ENCODE peak calls at places on chromosomes 7 and 10, in eight cellular contexts. J is body of pancreas, X is IMR-90, F is fibroblast of lung, Q is cardiac muscle cell, S is A549, K is H9, D is OCI-LY7. E is an unnamed sample. For H3K9me3 and H3K4me1, the result is how much of the 10 kb centered on the place peaks cover.

GRCh38 chr7:135475521-135475920 is 34.4 kb downstream of the CNOT4 start:
- DNase-seq in J (no peak), X (no peak), F (no peak), Q (no peak), S (no peak), K (no peak), D (no peak), E (no peak)

GRCh38 chr10:30467939-30468338 is 34.0 kb downstream of the MAP3K8 start:
- DNase-seq in J (no peak), X (no peak), F (no peak), Q (no peak), S (no peak), K (no peak), D (peak), E (no peak)

GRCh38 chr10:96743988-96744585 is 23.8 kb upstream of the PIK3AP1 start:
- DNase-seq in J (no peak), X (peak), F (peak), Q (peak), S (no peak), K (no peak), D (peak), E (peak)

GRCh38 chr7:5172196-5172800 is 17.7 kb upstream of the WIPI2 start:
- DNase-seq in J (no peak), X (no peak), F (peak), Q (no peak), S (no peak), K (no peak), D (no peak), E (no peak)

GRCh38 chr10:73060738-73061635 is 35.7 kb downstream of the P4HA1 start:
- DNase-seq in J (no peak), X (peak), F (no peak), Q (peak), S (peak), K (no peak), D (peak), E (no peak)

GRCh38 chr10:29636178-29636577 is 1.4 kb upstream of the SVIL start:
- DNase-seq in J (no peak), X (peak), F (peak), Q (no peak), S (no peak), K (no peak), D (no peak), E (no peak)

GRCh38 chr7:133344275-133344674 is 91.4 kb downstream of the EXOC4 start:
- DNase-seq in J (no peak), X (peak), F (no peak), Q (no peak), S (peak), K (no peak), D (no peak), E (no peak)

GRCh38 chr10:87596351-87596750 is 63.3 kb upstream of the PAPSS2 start:
- DNase-seq in J (no peak), X (no peak), F (no peak), Q (no peak), S (no peak), K (no peak), D (no peak), E (no peak)

GRCh38 chr7:122143376-122143750 is 686 bp downstream of the AASS start:
- DNase-seq in J (peak), X (peak), F (peak), Q (peak), S (no peak), K (no peak), D (no peak), E (no peak)

GRCh38 chr10:61100882-61101281 is 156.9 kb upstream of the RHOBTB1 start:
- DNase-seq in J (no peak), X (no peak), F (no peak), Q (no peak), S (no peak), K (no peak), D (no peak), E (no peak)

GRCh38 chr7:15839415-15840100 is 153.1 kb upstream of the MEOX2 start:
- DNase-seq in J (peak), X (no peak), F (no peak), Q (peak), S (no peak), K (peak), D (no peak), E (peak)

GRCh38 chr7:123492485-123492884 is 41.9 kb downstream of the IQUB start:
- DNase-seq in J (no peak), X (no peak), F (no peak), Q (no peak), S (no peak), K (no peak), D (no peak), E (no peak)

GRCh38 chr10:78629773-78630172 is 439.0 kb upstream of the ZMIZ1 start:
- DNase-seq in J (no peak), X (no peak), F (no peak), Q (no peak), S (no peak), K (no peak), D (no peak), E (no peak)

GRCh38 chr10:108787932-108788331 is 1135.4 kb downstream of the XPNPEP1 start:
- DNase-seq in J (no peak), X (peak), F (peak), Q (no peak), S (no peak), K (no peak), D (no peak), E (no peak)

GRCh38 chr7:94529516-94529915 is 19.9 kb downstream of the CASD1 start:
- DNase-seq in J (no peak), X (peak), F (peak), Q (no peak), S (no peak), K (no peak), D (no peak), E (no peak)

GRCh38 chr7:114243019-114243507 is 171.6 kb upstream of the FOXP2 start:
- DNase-seq in J (no peak), X (no peak), F (peak), Q (no peak), S (no peak), K (no peak), D (no peak), E (no peak)

GRCh38 chr7:73427902-73428696 is 5.5 kb upstream of the FZD9 start:
- DNase-seq in J (no peak), X (no peak), F (no peak), Q (no peak), S (no peak), K (peak), D (no peak), E (no peak)

GRCh38 chr10:82814635-82815034 is 939.6 kb downstream of the NRG3 start:
- DNase-seq in J (no peak), X (no peak), F (peak), Q (no peak), S (no peak), K (no peak), D (no peak), E (no peak)

GRCh38 chr7:21542891-21543527 is at the start of gene DNAH11:
- DNase-seq in J (peak), X (no peak), F (peak), Q (peak), S (peak), K (peak), D (no peak), E (peak)

DNA sequence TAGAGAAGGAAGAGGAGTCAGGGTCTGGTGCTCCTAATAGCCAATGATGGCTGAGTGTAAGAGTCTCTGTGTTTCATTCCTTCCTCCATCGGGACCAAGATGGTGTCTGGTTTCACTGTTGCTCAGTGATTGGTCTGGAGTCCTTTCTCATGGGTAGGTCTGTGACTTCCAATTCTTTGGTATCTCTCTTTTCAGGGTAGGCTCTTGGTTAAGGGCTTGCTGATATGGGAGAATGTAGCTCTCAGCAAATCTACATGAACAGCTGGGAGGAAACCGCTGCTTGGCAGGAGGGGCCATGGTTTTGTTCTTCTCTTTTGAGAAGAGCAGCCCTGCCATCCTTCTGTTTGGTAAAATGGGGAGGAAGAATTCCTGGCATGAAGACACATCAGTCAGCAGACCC is 209.1 kb upstream of the PODXL start:
- DNase-seq in J (no peak), X (no peak), F (no peak), Q (no peak), S (no peak), K (no peak), D (no peak), E (no peak)
- H3K9me3 ChIP-seq in J (under half), X (under half), F (under half), Q (under half), S (under half), K (under half), D (under half), E (under half)

DNA sequence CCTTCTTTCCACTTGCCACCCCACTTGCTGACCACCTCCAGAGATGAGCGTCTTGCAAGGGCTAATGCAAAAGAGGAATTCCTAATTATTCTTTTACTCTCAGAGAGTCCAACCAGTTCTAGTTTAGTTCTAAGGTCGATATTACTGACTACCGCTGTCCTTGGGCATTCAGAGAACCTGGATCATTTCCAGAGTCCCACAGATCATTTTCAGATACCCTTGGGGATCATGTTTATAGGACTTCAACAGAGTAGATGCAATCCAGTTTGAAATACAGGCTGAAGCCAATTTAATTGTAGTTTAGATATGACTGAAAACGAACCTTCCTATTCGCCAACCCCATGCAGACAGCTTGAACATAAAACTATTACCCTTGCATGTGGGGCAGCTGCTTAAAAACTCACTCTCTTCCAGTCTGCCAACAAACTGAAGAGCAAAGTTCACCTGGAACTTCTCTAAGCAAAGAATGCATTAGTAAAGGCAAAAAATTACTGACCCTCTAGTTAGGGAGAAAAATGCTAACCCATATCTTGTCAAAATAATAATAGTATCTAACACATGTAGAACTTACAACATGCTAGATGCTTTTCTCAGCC is 22.4 kb downstream of the CFAP69 start:
- DNase-seq in J (no peak), X (no peak), F (no peak), Q (no peak), S (no peak), K (no peak), D (no peak), E (no peak)
- H3K4me1 ChIP-seq in J (under half), X (under half), F (under half), Q (under half), S (under half), K (under half), D (under half), E (under half)

DNA sequence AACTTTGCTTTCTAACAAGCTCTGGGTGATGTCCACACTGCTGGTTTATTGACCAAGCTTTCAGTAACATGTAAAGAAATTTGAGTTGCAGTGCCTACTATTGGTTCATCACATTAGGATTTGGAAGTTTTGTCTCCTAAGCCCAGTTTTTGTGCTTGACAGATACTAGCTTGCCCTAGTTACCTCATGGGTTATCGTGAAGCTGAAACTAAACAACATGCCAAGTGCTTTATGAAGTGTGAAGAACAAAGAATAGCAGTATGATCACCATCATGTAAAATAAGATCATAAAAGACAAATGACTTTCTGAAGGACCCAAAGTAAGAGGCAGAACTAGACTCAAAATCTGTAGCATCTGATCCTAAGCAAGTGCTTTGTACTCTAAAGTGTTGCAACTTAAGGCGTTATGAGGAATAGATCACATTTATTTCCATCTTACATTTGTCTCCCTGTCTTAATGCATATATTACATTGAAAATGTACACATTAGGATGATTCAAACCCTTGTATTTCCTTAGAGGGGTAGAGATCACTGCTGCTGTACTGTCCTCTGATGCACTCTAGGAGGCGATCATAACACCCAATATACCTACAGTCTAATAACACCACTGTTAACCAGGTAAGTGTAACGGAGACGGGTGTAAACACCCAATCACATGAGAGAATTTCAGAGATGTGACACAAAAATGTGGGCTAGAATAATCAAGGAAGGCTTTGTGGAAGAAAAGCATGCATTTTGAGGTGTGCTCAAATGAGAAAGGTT is 71.3 kb downstream of the NRCAM start:
- DNase-seq in J (no peak), X (no peak), F (no peak), Q (no peak), S (no peak), K (no peak), D (peak), E (no peak)
- TF ChIP-seq CTCF in J (no peak), X (no peak), F (no peak), Q (no peak), S (peak), K (peak), D (peak), E (peak)

GRCh38 chr10:17262502-17262901 is 34.5 kb downstream of the VIM start:
- DNase-seq in J (no peak), X (no peak), F (no peak), Q (no peak), S (no peak), K (no peak), D (no peak), E (no peak)
- H3K9me3 ChIP-seq in J (under half), X (under half), F (under half), Q (under half), S (under half), K (under half), D (under half), E (under half)

DNA sequence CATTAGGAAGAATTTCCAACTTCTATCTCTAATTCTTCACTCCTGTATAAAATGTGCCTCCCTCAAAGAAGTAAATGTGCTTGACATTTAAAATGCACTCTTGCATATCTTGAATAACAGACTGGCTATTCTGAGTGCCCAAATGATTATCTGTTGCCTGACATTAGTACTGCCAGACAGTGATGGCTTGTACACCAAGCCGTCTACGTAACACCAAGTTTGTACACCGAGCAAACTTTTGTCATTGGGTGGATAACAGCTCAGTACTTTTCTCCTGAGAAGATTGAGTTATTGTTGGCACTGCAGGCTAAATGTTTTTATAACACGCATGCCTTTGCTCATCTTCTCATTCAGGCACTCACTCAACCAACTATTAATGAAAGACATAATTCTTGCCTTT is 137.2 kb downstream of the DOCK4 start:
- DNase-seq in J (no peak), X (no peak), F (no peak), Q (no peak), S (no peak), K (no peak), D (no peak), E (no peak)
- H3K4me1 ChIP-seq in J (under half), X (under half), F (under half), Q (under half), S (half or more), K (under half), D (under half), E (under half)

DNA sequence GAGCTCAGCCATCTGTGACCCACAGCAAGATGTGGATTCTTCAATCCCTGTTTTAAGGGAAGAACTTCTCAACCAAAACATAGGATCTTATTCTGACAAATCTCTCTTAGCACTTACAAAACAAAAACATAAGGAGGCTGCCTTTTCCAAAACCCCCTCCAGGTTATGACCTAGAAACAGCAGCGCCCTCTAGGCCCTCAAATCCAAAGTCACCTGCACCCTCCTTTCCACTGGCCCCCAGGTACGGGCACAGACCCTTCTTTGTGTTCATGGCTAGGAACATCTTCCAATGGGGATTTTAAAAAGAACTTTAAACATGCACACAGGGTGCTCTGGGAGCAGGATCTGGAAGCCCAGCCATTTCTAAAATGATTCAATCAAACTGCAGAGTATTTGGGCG is 100.2 kb downstream of the FGFR2 start:
- DNase-seq in J (no peak), X (no peak), F (no peak), Q (no peak), S (no peak), K (no peak), D (no peak), E (no peak)
- TF ChIP-seq CTCF in J (no peak), X (no peak), F (no peak), Q (no peak), S (no peak), K (peak), D (peak), E (peak)

GRCh38 chr10:107565014-107565413 is 400.5 kb upstream of the SORCS1 start:
- DNase-seq in J (no peak), X (no peak), F (no peak), Q (no peak), S (no peak), K (no peak), D (no peak), E (no peak)
- H3K9me3 ChIP-seq in J (under half), X (under half), F (under half), Q (under half), S (under half), K (under half), D (under half), E (under half)

GRCh38 chr7:128434413-128435310 is 21.0 kb upstream of the HILPDA start:
- DNase-seq in J (no peak), X (no peak), F (no peak), Q (no peak), S (peak), K (no peak), D (no peak), E (no peak)
- H3K4me1 ChIP-seq in J (under half), X (under half), F (under half), Q (under half), S (half or more), K (under half), D (under half), E (under half)

DNA sequence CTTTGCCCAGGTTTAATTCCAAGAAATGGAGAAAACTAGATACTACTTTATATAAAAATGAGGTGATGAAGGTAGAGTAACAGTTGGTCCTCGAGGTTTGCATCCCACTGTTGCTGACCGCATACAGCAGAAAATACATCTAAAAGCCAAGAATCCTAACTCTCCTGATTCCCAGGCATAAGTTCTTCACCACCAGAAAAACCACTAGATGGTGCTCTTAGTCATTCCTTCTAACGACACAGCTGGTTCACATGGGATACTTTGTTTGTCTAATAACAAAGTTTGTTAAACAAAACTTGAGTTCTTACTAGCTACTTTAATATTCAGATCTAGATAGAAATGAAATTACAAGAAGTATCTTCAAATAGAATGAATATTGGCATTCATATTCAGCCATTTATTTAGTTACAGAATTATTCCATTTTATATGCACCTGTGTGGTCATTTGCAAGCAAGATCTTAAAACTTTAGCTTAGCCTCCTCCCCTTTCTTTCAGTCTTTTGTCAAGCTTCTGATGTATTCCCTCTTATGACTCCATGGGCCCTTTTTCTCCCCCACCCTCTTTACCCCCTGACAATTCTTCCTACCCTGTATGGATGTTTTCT is 54.1 kb upstream of the CYP26C1 start:
- DNase-seq in J (no peak), X (peak), F (peak), Q (peak), S (peak), K (no peak), D (peak), E (no peak)
- TF ChIP-seq CTCF in J (peak), X (peak), F (peak), Q (peak), S (peak), K (peak), D (peak), E (peak)

E was measured in BE2C.